ENCODE peak calls at places on chromosomes 3 and 15, in seven cellular contexts. G is NCI-H524, H is pulmonary artery endothelial cell, T is pons, L is Daoy, E is globus pallidus, K is mesenteric fat pad. J is an unnamed sample.

GRCh38 chr15:58903232-58903631 is 30.2 kb downstream of the SLTM start:
- DNase-seq in G (no peak), H (no peak), T (no peak), L (no peak), E (no peak), K (no peak), J (no peak)

GRCh38 chr15:73750441-73750840 is 2.7 kb downstream of the INSYN1 start:
- DNase-seq in G (peak; percentile 49), H (no peak), T (no peak), L (no peak), E (no peak), K (no peak), J (no peak)

GRCh38 chr3:175552929-175553328 is 693.8 kb downstream of the NAALADL2 start:
- DNase-seq in G (no peak), H (no peak), T (no peak), L (no peak), E (no peak), K (no peak), J (no peak)

GRCh38 chr3:177574232-177574856 is 377.1 kb upstream of the TBL1XR1 start:
- DNase-seq in G (no peak), H (no peak), T (no peak), L (peak; percentile 56), E (no peak), K (no peak), J (peak; percentile 69)

GRCh38 chr3:62100233-62100989 is 272.9 kb downstream of the FEZF2 start:
- DNase-seq in G (no peak), H (no peak), T (peak; percentile 23), L (no peak), E (no peak), K (no peak), J (no peak)

GRCh38 chr15:101427606-101428487 is 61.7 kb downstream of the PCSK6 start:
- DNase-seq in G (no peak), H (no peak), T (peak; percentile 71), L (no peak), E (no peak), K (no peak), J (no peak)

GRCh38 chr3:52242039-52242438 is 3.1 kb upstream of the TWF2 start:
- DNase-seq in G (no peak), H (no peak), T (no peak), L (no peak), E (no peak), K (no peak), J (no peak)

GRCh38 chr15:69973102-69973714 is 124.5 kb downstream of the TLE3 start:
- DNase-seq in G (no peak), H (no peak), T (no peak), L (peak; percentile 68), E (no peak), K (no peak), J (peak; percentile 82)

GRCh38 chr3:8499181-8499611 is 2.4 kb upstream of the LMCD1 start:
- DNase-seq in G (no peak), H (no peak), T (peak; percentile 99), L (no peak), E (peak; percentile 97), K (no peak), J (peak; percentile 74)

GRCh38 chr3:47420511-47421484 is 40.0 kb downstream of the PTPN23 start:
- DNase-seq in G (peak; percentile 34), H (peak; percentile 63), T (peak; percentile 91), L (peak; percentile 77), E (peak; percentile 83), K (no peak), J (peak; percentile 95)

GRCh38 chr15:63593705-63594671 is 3.2 kb upstream of the FBXL22 start:
- DNase-seq in G (no peak), H (no peak), T (no peak), L (no peak), E (no peak), K (no peak), J (no peak)

GRCh38 chr3:12139111-12139511 is 19.6 kb downstream of the TIMP4 start:
- DNase-seq in G (no peak), H (no peak), T (no peak), L (peak; percentile 67), E (no peak), K (no peak), J (peak; percentile 75)

GRCh38 chr3:172688588-172688987 is 22.3 kb downstream of the NCEH1 start:
- DNase-seq in G (no peak), H (no peak), T (no peak), L (no peak), E (no peak), K (no peak), J (no peak)

GRCh38 chr15:40252438-40253178 is 13.7 kb downstream of the PAK6 start:
- DNase-seq in G (no peak), H (no peak), T (no peak), L (no peak), E (no peak), K (no peak), J (no peak)

GRCh38 chr15:99016680-99017321 is 9.2 kb upstream of the PGPEP1L start:
- DNase-seq in G (no peak), H (no peak), T (no peak), L (peak; percentile 65), E (no peak), K (no peak), J (peak; percentile 71)

GRCh38 chr15:32873292-32874114 is 155.7 kb downstream of the GREM1 start:
- DNase-seq in G (no peak), H (no peak), T (no peak), L (no peak), E (no peak), K (no peak), J (peak; percentile 84)

GRCh38 chr3:55292360-55292759 is 194.7 kb downstream of the WNT5A start:
- DNase-seq in G (no peak), H (no peak), T (no peak), L (no peak), E (no peak), K (no peak), J (no peak)

GRCh38 chr3:195812366-195812765 is 637 bp upstream of the MUC4 start:
- DNase-seq in G (no peak), H (no peak), T (no peak), L (no peak), E (no peak), K (no peak), J (peak; percentile 49)

GRCh38 chr3:189827108-189827507 is 195.9 kb downstream of the TP63 start:
- DNase-seq in G (no peak), H (no peak), T (no peak), L (no peak), E (no peak), K (no peak), J (no peak)

GRCh38 chr3:12350151-12350813 is 61.4 kb downstream of the PPARG start:
- DNase-seq in G (no peak), H (peak; percentile 78), T (peak; percentile 66), L (peak; percentile 16), E (peak; percentile 20), K (no peak), J (no peak)

GRCh38 chr3:125003369-125003853 is 52.4 kb downstream of the HEG1 start:
- DNase-seq in G (no peak), H (no peak), T (peak; percentile 73), L (no peak), E (peak; percentile 47), K (no peak), J (peak; percentile 87)

GRCh38 chr3:186825294-186825821 is 17.2 kb upstream of the ADIPOQ start:
- DNase-seq in G (no peak), H (no peak), T (no peak), L (peak; percentile 30), E (no peak), K (no peak), J (peak; percentile 94)

GRCh38 chr3:194103475-194103874 is 32.5 kb upstream of the HES1 start:
- DNase-seq in G (no peak), H (no peak), T (no peak), L (no peak), E (no peak), K (no peak), J (no peak)

GRCh38 chr15:83837946-83838571 is 184.1 kb downstream of the ADAMTSL3 start:
- DNase-seq in G (peak; percentile 49), H (no peak), T (peak; percentile 48), L (peak; percentile 46), E (peak; percentile 57), K (no peak), J (peak; percentile 70)

GRCh38 chr3:73813291-73813977 is 188.7 kb upstream of the PDZRN3 start:
- DNase-seq in G (no peak), H (no peak), T (no peak), L (no peak), E (no peak), K (no peak), J (no peak)

GRCh38 chr3:69370156-69370944 is 15.5 kb downstream of the FRMD4B start:
- DNase-seq in G (no peak), H (no peak), T (peak; percentile 68), L (peak; percentile 41), E (peak; percentile 77), K (no peak), J (no peak)

GRCh38 chr3:50816896-50817295 is 142.2 kb downstream of the DOCK3 start:
- DNase-seq in G (no peak), H (no peak), T (no peak), L (no peak), E (no peak), K (no peak), J (no peak)